ENCODE peak calls at places on chromosome 1, in seven cellular contexts. F, U, S, T, H, C and W are unnamed samples.
A peak's percentile ranks its signal among the peaks of the same experiment; 100 is the strongest.

GRCh38 chr1:71049951-71050598 is 2.5 kb upstream of the PTGER3 start:
- DNase-seq in U (no peak), F (no peak), H (peak; percentile 88), T (peak; percentile 40), C (peak; percentile 32), S (peak; percentile 29), W (peak; percentile 72)

GRCh38 chr1:51535006-51535592 is 16.0 kb upstream of the EPS15 start:
- DNase-seq in F (no peak), H (peak; percentile 87), S (peak; percentile 68), U (no peak), T (peak; percentile 54), C (peak; percentile 36), W (peak; percentile 78)

GRCh38 chr1:32101233-32101681 is 6.6 kb upstream of the KPNA6 start:
- DNase-seq in U (no peak), T (no peak), F (no peak), H (peak; percentile 76), S (no peak), C (no peak), W (peak; percentile 74)

GRCh38 chr1:94070746-94071318 is 50.1 kb downstream of the ABCA4 start:
- DNase-seq in S (no peak), T (no peak), H (no peak), F (no peak), C (no peak), U (no peak), W (no peak)

GRCh38 chr1:198330982-198331620 is 174.3 kb downstream of the NEK7 start:
- DNase-seq in C (no peak), F (no peak), T (no peak), H (peak; percentile 20), S (no peak), U (peak; percentile 48), W (peak; percentile 71)

GRCh38 chr1:10598088-10598712 is 123.5 kb downstream of the PEX14 start:
- DNase-seq in C (no peak), U (no peak), H (no peak), S (no peak), F (no peak), T (no peak), W (no peak)

GRCh38 chr1:55826413-55827080 is 611.4 kb upstream of the USP24 start:
- DNase-seq in T (no peak), C (no peak), F (no peak), U (no peak), H (no peak), S (no peak), W (peak; percentile 84)

GRCh38 chr1:48947761-48948537 is 171.3 kb upstream of the BEND5 start:
- DNase-seq in T (no peak), F (no peak), C (no peak), S (no peak), U (no peak), H (no peak), W (peak; percentile 68)

GRCh38 chr1:6906783-6907182 is 121.5 kb downstream of the CAMTA1 start:
- DNase-seq in H (no peak), C (no peak), T (no peak), F (no peak), U (peak; percentile 52), S (no peak), W (no peak)

GRCh38 chr1:43206721-43207228 is 34.6 kb downstream of the CFAP57 start:
- DNase-seq in U (peak; percentile 82), F (no peak), S (no peak), H (peak; percentile 96), T (peak; percentile 24), C (no peak), W (peak; percentile 99)

GRCh38 chr1:14263671-14264070 is 334.8 kb upstream of the KAZN start:
- DNase-seq in T (no peak), C (no peak), S (no peak), U (no peak), H (no peak), F (no peak), W (no peak)

GRCh38 chr1:5980314-5981008 is 11.8 kb downstream of the NPHP4 start:
- DNase-seq in F (no peak), T (peak; percentile 65), C (no peak), H (peak; percentile 56), S (no peak), U (no peak), W (peak; percentile 72)

GRCh38 chr1:62686822-62687221 is 1.4 kb downstream of the DOCK7 start:
- DNase-seq in C (no peak), U (no peak), S (no peak), H (no peak), F (no peak), T (no peak), W (no peak)

GRCh38 chr1:183461350-183461749 is 10.9 kb upstream of the SMG7 start:
- DNase-seq in F (no peak), C (no peak), S (no peak), U (no peak), T (peak; percentile 17), H (peak; percentile 17), W (peak; percentile 6)

GRCh38 chr1:168531605-168532345 is 12.0 kb downstream of the XCL2 start:
- DNase-seq in F (no peak), C (no peak), T (no peak), U (no peak), S (no peak), H (no peak), W (no peak)

GRCh38 chr1:111279144-111279543 is 11.5 kb upstream of the CHIA start:
- DNase-seq in F (no peak), H (no peak), S (no peak), T (no peak), C (no peak), U (no peak), W (no peak)

GRCh38 chr1:171769171-171769570 is 12.3 kb upstream of the METTL13 start:
- DNase-seq in C (no peak), U (no peak), H (no peak), F (no peak), S (no peak), T (no peak), W (peak; percentile 54)

GRCh38 chr1:51976831-51977602 is 13.5 kb downstream of the RAB3B start:
- DNase-seq in C (no peak), F (no peak), S (no peak), H (no peak), U (no peak), T (no peak), W (no peak)

GRCh38 chr1:218463194-218464156 is 118.3 kb downstream of the TGFB2 start:
- DNase-seq in U (peak; percentile 91), H (peak; percentile 88), T (peak; percentile 56), S (peak; percentile 47), C (no peak), F (peak; percentile 29), W (peak; percentile 74)

GRCh38 chr1:206555473-206555935 is 48.2 kb downstream of the RASSF5 start:
- DNase-seq in U (no peak), F (no peak), S (peak; percentile 62), C (no peak), T (peak; percentile 32), H (no peak), W (no peak)

GRCh38 chr1:68016364-68016763 is 34.1 kb downstream of the DIRAS3 start:
- DNase-seq in F (no peak), S (no peak), T (no peak), C (no peak), U (no peak), H (no peak), W (peak; percentile 85)

GRCh38 chr1:3213730-3214129 is 144.7 kb downstream of the PRDM16 start:
- DNase-seq in S (no peak), T (no peak), U (no peak), C (no peak), F (no peak), H (no peak), W (no peak)

GRCh38 chr1:17567582-17567981 is 28.1 kb downstream of the ARHGEF10L start:
- DNase-seq in T (no peak), H (no peak), S (peak; percentile 60), F (no peak), C (no peak), U (no peak), W (peak; percentile 95)

GRCh38 chr1:17566892-17567291 is 27.4 kb downstream of the ARHGEF10L start:
- DNase-seq in U (no peak), S (no peak), F (no peak), T (no peak), C (no peak), H (no peak), W (no peak)

GRCh38 chr1:17568014-17568413 is 28.5 kb downstream of the ARHGEF10L start:
- DNase-seq in T (no peak), U (no peak), C (no peak), S (no peak), F (no peak), H (no peak), W (no peak)

GRCh38 chr1:17570228-17570627 is 30.7 kb downstream of the ARHGEF10L start:
- DNase-seq in F (no peak), H (no peak), S (no peak), C (no peak), T (no peak), U (no peak), W (no peak)

DNA sequence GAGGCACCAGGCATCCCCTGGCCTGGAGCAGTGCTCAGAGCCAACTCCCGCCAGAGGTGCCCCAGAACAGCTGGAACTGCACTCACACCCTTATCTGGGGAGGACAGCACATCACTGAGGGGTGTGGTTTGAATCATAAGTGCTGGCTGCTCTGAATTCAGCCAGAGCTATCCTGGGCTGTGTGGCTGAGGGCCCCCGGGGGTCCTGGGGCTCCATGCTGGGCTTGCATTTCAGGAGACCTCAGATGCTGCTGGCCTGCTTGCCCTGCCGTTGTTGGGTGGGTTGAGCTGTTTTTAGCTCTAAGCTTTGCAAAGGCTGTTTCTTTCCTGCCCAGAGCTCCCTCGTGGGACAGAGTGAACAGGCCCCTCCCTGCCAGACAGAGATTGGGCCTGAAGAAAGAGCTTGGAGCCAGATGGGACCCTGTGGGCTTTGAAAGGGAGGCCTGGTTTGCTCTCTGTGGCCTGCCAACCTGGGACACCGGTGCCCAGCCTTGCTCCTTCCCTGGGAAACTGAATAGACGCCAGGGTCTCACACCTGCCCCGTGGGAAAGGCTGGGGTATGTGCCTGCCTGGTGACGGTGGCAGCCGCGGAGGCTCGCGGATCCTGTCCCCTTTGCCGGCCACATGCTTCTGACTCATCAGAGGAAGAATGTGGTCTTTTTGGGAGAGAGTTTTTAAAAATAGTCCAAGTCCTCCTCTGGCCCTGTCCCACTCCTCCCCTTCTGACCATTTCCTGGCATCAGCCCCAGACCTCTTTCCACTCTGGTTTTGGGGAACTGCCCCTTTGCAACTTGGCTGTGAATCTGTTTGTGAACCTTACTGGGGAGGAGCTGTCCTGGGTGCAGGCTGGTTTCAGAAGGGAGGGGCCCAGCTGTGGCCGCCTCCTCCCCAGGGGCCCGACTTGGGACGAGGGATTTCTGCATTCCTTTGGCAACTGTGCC is 30.0 kb downstream of the ARHGEF10L start:
- DNase-seq in S (peak; percentile 89), T (peak; percentile 89), U (peak; percentile 97), C (peak; percentile 83), F (peak; percentile 69), H (peak; percentile 74), W (peak; percentile 98)
- H3K4me3 ChIP-seq in S (no peak overlapping the region), T (peak overlapping the region; percentile 16), U (no peak overlapping the region), C (no peak overlapping the region), F (no peak overlapping the region), H (no peak overlapping the region), W (peak overlapping the region; percentile 28)

GRCh38 chr1:46535063-46535462 is 16.4 kb downstream of the KNCN start:
- DNase-seq in U (no peak), T (no peak), F (peak; percentile 56), S (no peak), H (no peak), C (no peak), W (no peak)
- TF ChIP-seq CTCF in U (no peak), T (no peak), F (peak; percentile 39), S (no peak), H (peak; percentile 39), C (no peak), W (peak; percentile 50)

GRCh38 chr1:98177751-98178150 is 256.9 kb upstream of the DPYD start:
- DNase-seq in H (peak; percentile 31), U (no peak), F (no peak), S (no peak), T (no peak), C (no peak), W (peak; percentile 40)
- H3K4me3 ChIP-seq in H (no peak overlapping the region), U (no peak overlapping the region), F (no peak overlapping the region), S (no peak overlapping the region), T (no peak overlapping the region), C (no peak overlapping the region), W (no peak overlapping the region)

GRCh38 chr1:47325530-47325929 is 8.1 kb upstream of the CMPK1 start:
- DNase-seq in T (no peak), C (no peak), U (no peak), H (no peak), S (no peak), F (no peak), W (no peak)
- TF ChIP-seq CTCF in T (no peak), C (no peak), U (no peak), H (no peak), S (no peak), F (no peak), W (no peak)